ENCODE peak calls at places on chromosomes 5 and 9, in nine cellular contexts. O is choroid plexus epithelial cell, Q is MCF 10A, R is adrenal gland, B is HEK293T, K is astrocyte, P is GM20000, A is Right ventricle myocardium inferior, Z is mesenchymal stem cell. U is an unnamed sample.

GRCh38 chr5:131996210-131997025 is 15.0 kb downstream of the ACSL6 start:
- DNase-seq in R (no peak), O (no peak), A (no peak), K (no peak), Z (no peak), B (no peak), P (no peak), Q (no peak), U (no peak)

GRCh38 chr9:136858452-136858843 is 6.3 kb downstream of the MAMDC4 start:
- DNase-seq in O (no peak), B (no peak), R (no peak), Z (no peak), K (no peak), A (no peak), Q (no peak), P (no peak), U (no peak)

GRCh38 chr5:448766-449090 is 5.8 kb downstream of the EXOC3 start:
- DNase-seq in P (no peak), Q (no peak), K (no peak), R (no peak), B (no peak), Z (no peak), A (no peak), O (no peak), U (no peak)

GRCh38 chr9:127509261-127509954 is 58.1 kb downstream of the LRSAM1 start:
- DNase-seq in K (no peak), B (no peak), P (no peak), R (peak), O (no peak), Q (no peak), Z (no peak), A (peak), U (no peak)

GRCh38 chr9:86410281-86410680 is 56.1 kb upstream of the TUT7 start:
- DNase-seq in Q (no peak), Z (no peak), A (no peak), B (no peak), K (no peak), P (no peak), O (peak), R (no peak), U (no peak)

GRCh38 chr5:145237843-145238242 is 597.3 kb downstream of the PRELID2 start:
- DNase-seq in K (peak), P (peak), Z (peak), O (peak), R (peak), A (no peak), Q (peak), B (peak), U (peak)

GRCh38 chr9:133773889-133774655 is 35.9 kb upstream of the SARDH start:
- DNase-seq in Z (peak), B (no peak), Q (no peak), A (peak), R (no peak), K (peak), P (no peak), O (no peak), U (no peak)

GRCh38 chr5:171492781-171493180 is 73.3 kb downstream of the FGF18 start:
- DNase-seq in Q (peak), Z (no peak), R (peak), P (no peak), A (no peak), O (no peak), K (no peak), B (peak), U (no peak)

GRCh38 chr5:79771387-79771786 is 81.8 kb downstream of the CMYA5 start:
- DNase-seq in P (no peak), Q (no peak), Z (peak), R (no peak), B (peak), K (peak), A (no peak), O (peak), U (no peak)

GRCh38 chr9:72893437-72893836 is 59.4 kb downstream of the ALDH1A1 start:
- DNase-seq in B (no peak), O (no peak), Z (no peak), K (no peak), A (no peak), Q (no peak), P (no peak), R (no peak), U (no peak)

GRCh38 chr5:142946547-142947426 is 176.6 kb downstream of the ARHGAP26 start:
- DNase-seq in K (no peak), R (no peak), Q (no peak), P (no peak), B (no peak), Z (no peak), O (no peak), A (no peak), U (no peak)

GRCh38 chr9:124040186-124040920 is 28.8 kb downstream of the LHX2 start:
- DNase-seq in A (no peak), K (peak), B (no peak), Q (peak), O (peak), R (no peak), Z (peak), P (no peak), U (no peak)

GRCh38 chr5:143142596-143143435 is 260.7 kb downstream of the NR3C1 start:
- DNase-seq in Q (peak), A (peak), B (no peak), R (no peak), K (peak), O (peak), Z (peak), P (no peak), U (no peak)

GRCh38 chr9:94772128-94772527 is 45.6 kb downstream of the AOPEP start:
- DNase-seq in Z (no peak), Q (no peak), P (no peak), B (no peak), R (no peak), A (no peak), K (no peak), O (no peak), U (no peak)

GRCh38 chr9:32292611-32293010 is 91.8 kb upstream of the ACO1 start:
- DNase-seq in P (no peak), K (no peak), O (no peak), Z (no peak), B (no peak), Q (no peak), R (no peak), A (no peak), U (no peak)